ENCODE peak calls at places on chromosomes 1 and 21, in four cellular contexts. One of them, this sample, is unnamed.

GRCh38 chr1:84913025-84913892 is 20.3 kb upstream of the LPAR3 start:
- DNase-seq in lower lobe of right lung: no peak
- DNase-seq in uterus: no peak
- DNase-seq in GM12878: no peak
- DNase-seq in this sample: no peak

GRCh38 chr21:43287974-43288755 is 119.4 kb downstream of the CRYAA start:
- DNase-seq in uterus: no peak
- DNase-seq in lower lobe of right lung: peak; percentile 65
- DNase-seq in GM12878: no peak
- DNase-seq in this sample: no peak

GRCh38 chr1:110480356-110481096 is 29.6 kb downstream of the PROK1 start:
- DNase-seq in uterus: no peak
- DNase-seq in GM12878: no peak
- DNase-seq in lower lobe of right lung: no peak
- DNase-seq in this sample: no peak

GRCh38 chr1:150010388-150011115 is at the start of gene OTUD7B:
- DNase-seq in GM12878: no peak
- DNase-seq in lower lobe of right lung: peak; percentile 91
- DNase-seq in uterus: peak; percentile 83
- DNase-seq in this sample: peak; percentile 93

GRCh38 chr1:78918157-78918556 is 88.4 kb downstream of the ADGRL4 start:
- DNase-seq in GM12878: no peak
- DNase-seq in uterus: no peak
- DNase-seq in lower lobe of right lung: no peak
- DNase-seq in this sample: no peak

GRCh38 chr1:100575406-100575805 is 37.5 kb downstream of the GPR88 start:
- DNase-seq in lower lobe of right lung: no peak
- DNase-seq in uterus: no peak
- DNase-seq in GM12878: no peak
- DNase-seq in this sample: no peak

GRCh38 chr1:95281781-95282495 is 47.9 kb downstream of the RWDD3 start:
- DNase-seq in GM12878: no peak
- DNase-seq in lower lobe of right lung: no peak
- DNase-seq in uterus: no peak
- DNase-seq in this sample: no peak

GRCh38 chr1:147837845-147838363 is 64.7 kb upstream of the GJA8 start:
- DNase-seq in uterus: no peak
- DNase-seq in lower lobe of right lung: no peak
- DNase-seq in GM12878: no peak
- DNase-seq in this sample: no peak

GRCh38 chr1:155978325-155978972 is at the start of gene ARHGEF2:
- DNase-seq in lower lobe of right lung: peak; percentile 91
- DNase-seq in GM12878: no peak
- DNase-seq in uterus: peak; percentile 84
- DNase-seq in this sample: peak; percentile 96

GRCh38 chr21:39182484-39183271 is 573 bp downstream of the PSMG1 start:
- DNase-seq in lower lobe of right lung: no peak
- DNase-seq in GM12878: no peak
- DNase-seq in uterus: peak; percentile 29
- DNase-seq in this sample: no peak

GRCh38 chr1:70459502-70460225 is 48.6 kb downstream of the CTH start:
- DNase-seq in uterus: no peak
- DNase-seq in lower lobe of right lung: no peak
- DNase-seq in GM12878: no peak
- DNase-seq in this sample: no peak

GRCh38 chr1:41340655-41341364 is 20.4 kb upstream of the FOXO6 start:
- DNase-seq in GM12878: no peak
- DNase-seq in uterus: no peak
- DNase-seq in lower lobe of right lung: no peak
- DNase-seq in this sample: no peak

GRCh38 chr1:99482750-99483149 is 163.2 kb upstream of the PALMD start:
- DNase-seq in lower lobe of right lung: no peak
- DNase-seq in GM12878: no peak
- DNase-seq in uterus: no peak
- DNase-seq in this sample: no peak

GRCh38 chr1:10814954-10815862 is 18.8 kb upstream of the CASZ1 start:
- DNase-seq in uterus: no peak
- DNase-seq in GM12878: no peak
- DNase-seq in lower lobe of right lung: no peak
- DNase-seq in this sample: no peak

GRCh38 chr1:185593271-185593670 is 140.9 kb upstream of the HMCN1 start:
- DNase-seq in uterus: no peak
- DNase-seq in GM12878: no peak
- DNase-seq in lower lobe of right lung: no peak
- DNase-seq in this sample: no peak

GRCh38 chr1:29525941-29526340 is 289.6 kb downstream of the PTPRU start:
- DNase-seq in uterus: no peak
- DNase-seq in GM12878: no peak
- DNase-seq in lower lobe of right lung: no peak
- DNase-seq in this sample: no peak

GRCh38 chr1:175471039-175471800 is 272.2 kb downstream of the TNR start:
- DNase-seq in uterus: peak; percentile 18
- DNase-seq in GM12878: no peak
- DNase-seq in lower lobe of right lung: no peak
- DNase-seq in this sample: no peak

GRCh38 chr1:156371553-156372264 is 2.7 kb downstream of the RHBG start:
- DNase-seq in uterus: peak; percentile 34
- DNase-seq in GM12878: no peak
- DNase-seq in lower lobe of right lung: peak; percentile 82
- DNase-seq in this sample: no peak

GRCh38 chr1:33346921-33347649 is 26.2 kb upstream of the A3GALT2 start:
- DNase-seq in GM12878: no peak
- DNase-seq in uterus: peak; percentile 75
- DNase-seq in lower lobe of right lung: no peak
- DNase-seq in this sample: no peak

GRCh38 chr1:74679811-74680210 is 6.2 kb upstream of the ERICH3 start:
- DNase-seq in uterus: no peak
- DNase-seq in lower lobe of right lung: no peak
- DNase-seq in GM12878: no peak
- DNase-seq in this sample: no peak

GRCh38 chr1:236143104-236143948 is 987 bp downstream of the GPR137B start:
- DNase-seq in lower lobe of right lung: no peak
- DNase-seq in GM12878: no peak
- DNase-seq in uterus: peak; percentile 29
- DNase-seq in this sample: no peak

GRCh38 chr1:5913078-5913845 is 79.0 kb downstream of the NPHP4 start:
- DNase-seq in uterus: no peak
- DNase-seq in GM12878: no peak
- DNase-seq in lower lobe of right lung: no peak
- DNase-seq in this sample: no peak

GRCh38 chr1:227445746-227446145 is 117.6 kb upstream of the ZNF678 start:
- DNase-seq in uterus: no peak
- DNase-seq in lower lobe of right lung: no peak
- DNase-seq in GM12878: no peak
- DNase-seq in this sample: no peak

GRCh38 chr1:153827168-153827964 is 52.2 kb downstream of the SLC27A3 start:
- DNase-seq in uterus: no peak
- DNase-seq in lower lobe of right lung: no peak
- DNase-seq in GM12878: no peak
- DNase-seq in this sample: no peak

GRCh38 chr1:207861442-207862177 is 49.3 kb downstream of the CD34 start:
- DNase-seq in GM12878: peak; percentile 44
- DNase-seq in lower lobe of right lung: no peak
- DNase-seq in uterus: no peak
- DNase-seq in this sample: no peak

GRCh38 chr1:229238674-229239415 is 32.1 kb upstream of the RAB4A start:
- DNase-seq in lower lobe of right lung: no peak
- DNase-seq in GM12878: no peak
- DNase-seq in uterus: no peak
- DNase-seq in this sample: no peak

GRCh38 chr1:1307261-1307907 is 346 bp downstream of the ACAP3 start:
- DNase-seq in lower lobe of right lung: peak; percentile 75
- DNase-seq in uterus: no peak
- DNase-seq in GM12878: no peak
- DNase-seq in this sample: no peak

GRCh38 chr1:66546045-66546810 is 12.3 kb downstream of the SGIP1 start:
- DNase-seq in uterus: no peak
- DNase-seq in GM12878: no peak
- DNase-seq in lower lobe of right lung: no peak
- DNase-seq in this sample: no peak

GRCh38 chr1:4755301-4756183 is 101.1 kb downstream of the AJAP1 start:
- DNase-seq in uterus: no peak
- DNase-seq in GM12878: no peak
- DNase-seq in lower lobe of right lung: no peak
- DNase-seq in this sample: no peak

DNA sequence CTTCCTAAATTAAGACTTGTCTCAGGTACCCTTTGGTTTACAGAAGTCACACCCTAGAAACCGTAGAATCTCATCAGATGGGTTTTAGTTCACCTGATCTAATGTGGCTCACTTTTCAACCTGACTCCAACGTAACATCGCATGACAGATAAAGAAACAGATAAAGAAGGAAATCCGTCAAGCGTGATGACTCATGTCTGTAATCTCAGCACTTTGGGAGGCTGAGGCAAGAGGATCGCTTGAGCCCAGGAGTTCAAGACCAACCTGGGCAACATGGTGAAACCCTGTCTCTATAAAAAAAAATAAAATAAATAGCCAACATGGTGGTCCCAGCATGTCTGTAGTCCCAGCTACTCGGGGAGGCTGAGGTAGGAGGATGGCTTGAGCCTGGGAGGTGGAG is 97.3 kb downstream of the SPSB1 start:
- DNase-seq in uterus: no peak
- DNase-seq in lower lobe of right lung: no peak
- DNase-seq in GM12878: no peak
- DNase-seq in this sample: no peak
- H3K27ac ChIP-seq in uterus: no peak overlapping the region
- H3K27ac ChIP-seq in lower lobe of right lung: no peak overlapping the region
- H3K27ac ChIP-seq in GM12878: no peak overlapping the region
- H3K27ac ChIP-seq in this sample: no peak overlapping the region

DNA sequence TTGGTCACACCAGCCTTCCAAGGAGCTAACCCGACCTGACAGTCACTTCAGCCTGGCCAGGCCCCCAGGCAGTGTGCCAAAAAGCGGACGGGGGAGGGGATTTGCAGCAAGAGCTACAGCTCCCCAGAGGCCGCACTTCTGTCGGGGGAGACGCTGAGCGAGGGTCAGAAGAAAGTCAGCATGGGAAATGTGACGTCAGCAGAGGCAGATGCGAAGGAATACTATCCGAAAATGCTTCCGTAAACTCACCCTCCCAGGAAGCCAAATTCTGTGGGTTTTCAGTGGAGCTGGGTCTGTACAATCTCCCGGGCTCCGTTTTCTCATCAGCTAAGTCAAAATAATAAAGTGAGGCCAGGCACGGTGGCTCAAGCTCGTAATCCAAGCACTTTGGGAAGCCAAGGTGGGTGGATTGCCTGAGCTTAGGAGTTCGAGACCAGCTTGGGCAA is 28.5 kb upstream of the ECE1 start:
- DNase-seq in uterus: peak; percentile 99
- DNase-seq in lower lobe of right lung: peak; percentile 78
- DNase-seq in GM12878: no peak
- DNase-seq in this sample: no peak
- H3K27ac ChIP-seq in uterus: peak overlapping the region; percentile 85
- H3K27ac ChIP-seq in lower lobe of right lung: peak overlapping the region; percentile 73
- H3K27ac ChIP-seq in GM12878: no peak overlapping the region
- H3K27ac ChIP-seq in this sample: peak overlapping the region; percentile 84

GRCh38 chr1:211571998-211572397 is 7.0 kb downstream of the SLC30A1 start:
- DNase-seq in GM12878: no peak
- DNase-seq in uterus: no peak
- DNase-seq in lower lobe of right lung: no peak
- DNase-seq in this sample: no peak

GRCh38 chr1:211576717-211577116 is 2.2 kb downstream of the SLC30A1 start:
- DNase-seq in GM12878: no peak
- DNase-seq in uterus: no peak
- DNase-seq in lower lobe of right lung: no peak
- DNase-seq in this sample: no peak

GRCh38 chr1:211577277-211577825 is 1.6 kb downstream of the SLC30A1 start:
- DNase-seq in lower lobe of right lung: no peak
- DNase-seq in uterus: no peak
- DNase-seq in GM12878: no peak
- DNase-seq in this sample: no peak

GRCh38 chr1:211577826-211578639 is 928 bp downstream of the SLC30A1 start:
- DNase-seq in uterus: peak; percentile 57
- DNase-seq in lower lobe of right lung: peak; percentile 87
- DNase-seq in GM12878: no peak
- DNase-seq in this sample: peak; percentile 93

DNA sequence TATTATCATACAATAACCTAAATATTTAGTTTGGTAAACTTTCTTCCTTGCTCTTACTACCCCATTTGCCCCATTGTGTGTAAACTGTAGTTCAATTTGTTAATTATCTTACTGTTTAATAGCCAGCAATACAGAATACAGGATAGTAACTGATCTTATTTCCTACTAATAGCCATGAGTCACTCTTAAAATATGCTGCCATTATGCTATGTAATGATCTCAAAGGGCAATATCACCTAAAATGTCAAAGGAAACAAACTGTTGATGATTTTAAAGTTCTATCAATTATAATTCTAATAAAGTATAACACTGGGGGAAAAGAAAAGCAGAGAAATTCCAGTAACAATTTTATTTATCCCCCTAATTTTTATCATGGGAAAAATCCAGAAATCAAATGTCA is 4.3 kb downstream of the SLC30A1 start:
- DNase-seq in GM12878: no peak
- DNase-seq in uterus: no peak
- DNase-seq in lower lobe of right lung: no peak
- DNase-seq in this sample: no peak
- H3K27ac ChIP-seq in GM12878: no peak overlapping the region
- H3K27ac ChIP-seq in uterus: no peak overlapping the region
- H3K27ac ChIP-seq in lower lobe of right lung: no peak overlapping the region
- H3K27ac ChIP-seq in this sample: no peak overlapping the region

GRCh38 chr21:35207322-35207721 is 158.2 kb upstream of the RUNX1 start:
- DNase-seq in uterus: no peak
- DNase-seq in GM12878: no peak
- DNase-seq in lower lobe of right lung: no peak
- DNase-seq in this sample: no peak
- H3K27ac ChIP-seq in uterus: peak overlapping the region; percentile 62
- H3K27ac ChIP-seq in GM12878: no peak overlapping the region
- H3K27ac ChIP-seq in lower lobe of right lung: peak overlapping the region; percentile 13
- H3K27ac ChIP-seq in this sample: no peak overlapping the region

GRCh38 chr1:55716151-55716550 is 501.0 kb upstream of the USP24 start:
- DNase-seq in lower lobe of right lung: no peak
- DNase-seq in uterus: no peak
- DNase-seq in GM12878: no peak
- DNase-seq in this sample: no peak
- H3K27ac ChIP-seq in lower lobe of right lung: no peak overlapping the region
- H3K27ac ChIP-seq in uterus: no peak overlapping the region
- H3K27ac ChIP-seq in GM12878: no peak overlapping the region
- H3K27ac ChIP-seq in this sample: no peak overlapping the region

GRCh38 chr1:50175711-50176562 is 67.2 kb downstream of the ELAVL4 start:
- DNase-seq in uterus: no peak
- DNase-seq in GM12878: no peak
- DNase-seq in lower lobe of right lung: no peak
- DNase-seq in this sample: no peak
- H3K27ac ChIP-seq in uterus: no peak overlapping the region
- H3K27ac ChIP-seq in GM12878: no peak overlapping the region
- H3K27ac ChIP-seq in lower lobe of right lung: no peak overlapping the region
- H3K27ac ChIP-seq in this sample: no peak overlapping the region

This sample was measured in esophagus muscularis mucosa.